ENCODE peak calls at places on chromosomes 13 and 19, in five cellular contexts. U, V, S, K and C are unnamed samples.
A peak's percentile ranks its signal among the peaks of the same experiment; 100 is the strongest.

GRCh38 chr19:50639121-50640112 is at the start of gene SYT3:
- DNase-seq in V (peak; percentile 94), S (no peak), U (peak; percentile 24), K (peak; percentile 29), C (no peak)

GRCh38 chr13:85558118-85558517 is 241.1 kb downstream of the SLITRK6 start:
- DNase-seq in U (no peak), S (no peak), V (no peak), K (no peak), C (no peak)

GRCh38 chr19:16045171-16045570 is 31.1 kb upstream of the TPM4 start:
- DNase-seq in V (no peak), U (no peak), K (no peak), S (no peak), C (no peak)

GRCh38 chr13:30353601-30354000 is 46.2 kb upstream of the KATNAL1 start:
- DNase-seq in S (no peak), K (no peak), V (no peak), U (no peak), C (no peak)

GRCh38 chr19:7382694-7383093 is 34.0 kb downstream of the ARHGEF18 start:
- DNase-seq in K (no peak), U (no peak), S (no peak), V (no peak), C (no peak)

GRCh38 chr13:108933061-108933460 is 303.6 kb downstream of the MYO16 start:
- DNase-seq in U (no peak), S (no peak), V (no peak), K (no peak), C (no peak)

GRCh38 chr13:24280722-24281121 is 28.7 kb upstream of the C1QTNF9 start:
- DNase-seq in V (peak; percentile 48), U (no peak), S (no peak), K (peak; percentile 54), C (no peak)

GRCh38 chr13:20953245-20953931 is 50.8 kb upstream of the XPO4 start:
- DNase-seq in S (no peak), U (no peak), K (no peak), V (no peak), C (no peak)

GRCh38 chr13:114031631-114032030 is 57.8 kb upstream of the C13orf46 start:
- DNase-seq in U (no peak), S (no peak), V (no peak), K (no peak), C (no peak)

GRCh38 chr13:80979035-80979641 is 638.2 kb upstream of the SPRY2 start:
- DNase-seq in S (no peak), V (peak; percentile 71), K (peak; percentile 32), U (peak; percentile 43), C (peak; percentile 28)

GRCh38 chr13:74026753-74027152 is 107.5 kb downstream of the KLF12 start:
- DNase-seq in S (peak; percentile 44), K (no peak), U (peak; percentile 77), V (no peak), C (peak; percentile 57)